ENCODE peak calls at places on chromosomes 1 and 21, in six cellular contexts. Z, L, B, J, R and Q are unnamed samples.
A peak's percentile ranks its signal among the peaks of the same experiment; 100 is the strongest.

GRCh38 chr1:56540467-56540866 is 38.9 kb downstream of the PLPP3 start:
- DNase-seq in Z (no peak), L (no peak), B (no peak), J (no peak), R (no peak), Q (no peak)

GRCh38 chr1:205279986-205280385 is 41.6 kb downstream of the NUAK2 start:
- DNase-seq in Z (no peak), L (no peak), B (no peak), J (no peak), R (no peak), Q (no peak)

GRCh38 chr1:170623171-170623570 is 40.8 kb upstream of the PRRX1 start:
- DNase-seq in Z (peak; percentile 96), L (peak; percentile 1), B (peak; percentile 63), J (peak; percentile 16), R (peak; percentile 89), Q (no peak)

GRCh38 chr1:113534875-113535274 is 144.6 kb downstream of the MAGI3 start:
- DNase-seq in Z (no peak), L (no peak), B (no peak), J (no peak), R (peak; percentile 49), Q (no peak)

GRCh38 chr1:39105841-39106765 is 80.0 kb downstream of the NDUFS5 start:
- DNase-seq in Z (no peak), L (peak; percentile 53), B (no peak), J (no peak), R (peak; percentile 55), Q (peak; percentile 52)

GRCh38 chr1:100866041-100866900 is 28.4 kb downstream of the EXTL2 start:
- DNase-seq in Z (peak; percentile 3), L (peak; percentile 53), B (peak; percentile 44), J (peak; percentile 15), R (peak; percentile 77), Q (peak; percentile 5)

GRCh38 chr1:166721145-166721544 is 118.1 kb upstream of the POGK start:
- DNase-seq in Z (no peak), L (peak; percentile 4), B (no peak), J (peak; percentile 10), R (no peak), Q (no peak)

GRCh38 chr1:6485140-6485936 is 6.1 kb downstream of the PLEKHG5 start:
- DNase-seq in Z (no peak), L (no peak), B (no peak), J (no peak), R (no peak), Q (peak; percentile 66)

GRCh38 chr21:31732538-31732864 is 583 bp upstream of the SCAF4 start:
- DNase-seq in Z (no peak), L (no peak), B (no peak), J (no peak), R (no peak), Q (no peak)

GRCh38 chr1:85244271-85245053 is 15.0 kb downstream of the C1orf52 start:
- DNase-seq in Z (peak; percentile 62), L (peak; percentile 53), B (no peak), J (no peak), R (peak; percentile 31), Q (no peak)

GRCh38 chr1:159177273-159177907 is 6.0 kb downstream of the CADM3 start:
- DNase-seq in Z (peak; percentile 56), L (peak; percentile 76), B (no peak), J (peak; percentile 21), R (peak; percentile 73), Q (peak; percentile 62)

GRCh38 chr1:9249263-9249533 is 14.6 kb downstream of the H6PD start:
- DNase-seq in Z (no peak), L (no peak), B (no peak), J (no peak), R (no peak), Q (no peak)

GRCh38 chr1:197129698-197130097 is 16.8 kb downstream of the ASPM start:
- DNase-seq in Z (no peak), L (no peak), B (no peak), J (no peak), R (no peak), Q (no peak)

GRCh38 chr1:213622365-213623087 is 365.2 kb upstream of the PROX1 start:
- DNase-seq in Z (no peak), L (peak; percentile 51), B (no peak), J (no peak), R (no peak), Q (no peak)

GRCh38 chr1:115188680-115189395 is 99.5 kb upstream of the TSPAN2 start:
- DNase-seq in Z (no peak), L (no peak), B (no peak), J (no peak), R (no peak), Q (no peak)

GRCh38 chr1:162310337-162310736 is 66.3 kb downstream of the SPATA46 start:
- DNase-seq in Z (no peak), L (peak; percentile 16), B (no peak), J (no peak), R (no peak), Q (no peak)

GRCh38 chr1:108819878-108820277 is 37.0 kb downstream of the AKNAD1 start:
- DNase-seq in Z (no peak), L (no peak), B (no peak), J (no peak), R (peak; percentile 24), Q (no peak)

GRCh38 chr1:36419158-36419557 is 21.4 kb upstream of the LSM10 start:
- DNase-seq in Z (no peak), L (no peak), B (no peak), J (no peak), R (no peak), Q (no peak)

GRCh38 chr1:210330279-210330866 is 1.7 kb downstream of the HHAT start:
- DNase-seq in Z (no peak), L (no peak), B (no peak), J (no peak), R (peak; percentile 40), Q (no peak)

GRCh38 chr1:23980725-23981063 is 567 bp upstream of the SRSF10 start:
- DNase-seq in Z (no peak), L (peak; percentile 88), B (no peak), J (peak; percentile 75), R (peak; percentile 22), Q (peak; percentile 69)

GRCh38 chr1:119587328-119587727 is 60.7 kb downstream of the ZNF697 start:
- DNase-seq in Z (peak; percentile 34), L (no peak), B (no peak), J (no peak), R (no peak), Q (no peak)

GRCh38 chr1:109770331-109771095 is 6.8 kb upstream of the EPS8L3 start:
- DNase-seq in Z (no peak), L (no peak), B (no peak), J (no peak), R (no peak), Q (no peak)

GRCh38 chr1:29563092-29563491 is 326.8 kb downstream of the PTPRU start:
- DNase-seq in Z (no peak), L (no peak), B (no peak), J (peak; percentile 22), R (no peak), Q (no peak)

GRCh38 chr1:22454476-22455056 is 2.9 kb downstream of the ZBTB40 start:
- DNase-seq in Z (no peak), L (no peak), B (no peak), J (no peak), R (no peak), Q (no peak)

GRCh38 chr1:22461100-22461499 is 9.4 kb downstream of the ZBTB40 start:
- DNase-seq in Z (no peak), L (no peak), B (no peak), J (no peak), R (no peak), Q (no peak)

GRCh38 chr1:22457356-22457755 is 5.7 kb downstream of the ZBTB40 start:
- DNase-seq in Z (no peak), L (no peak), B (no peak), J (no peak), R (peak; percentile 50), Q (no peak)

GRCh38 chr1:22461678-22462527 is 10.3 kb downstream of the ZBTB40 start:
- DNase-seq in Z (no peak), L (no peak), B (no peak), J (no peak), R (no peak), Q (no peak)

DNA sequence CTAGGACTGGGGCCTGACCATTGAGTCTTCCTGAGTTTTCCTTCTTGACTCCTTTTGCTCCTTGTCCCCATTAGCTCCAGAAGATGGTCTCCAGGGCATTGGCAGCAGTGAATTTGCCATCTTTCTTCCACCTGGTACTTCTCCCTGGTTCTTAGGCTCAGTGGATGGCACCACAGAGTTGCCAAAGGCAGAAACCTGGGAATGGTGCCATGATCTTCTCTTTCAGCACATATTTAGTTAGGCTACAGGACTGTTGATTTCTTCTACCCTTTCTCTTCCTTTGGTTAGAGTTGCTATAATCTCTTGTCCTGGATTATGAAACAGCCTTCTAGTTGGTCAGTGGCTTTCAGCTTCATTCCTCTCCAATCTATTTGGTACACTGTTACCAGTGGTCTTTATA is 6.2 kb downstream of the ZBTB40 start:
- DNase-seq in Z (no peak), L (no peak), B (no peak), J (no peak), R (no peak), Q (no peak)
- TF ChIP-seq CTCF in Z (no peak), L (no peak), B (no peak), J (no peak), R (no peak), Q (no peak)

GRCh38 chr1:171850951-171851350 is 9.7 kb downstream of the DNM3 start:
- DNase-seq in Z (no peak), L (no peak), B (no peak), J (no peak), R (no peak), Q (no peak)
- TF ChIP-seq CTCF in Z (no peak), L (no peak), B (no peak), J (no peak), R (no peak), Q (no peak)

GRCh38 chr21:28644762-28645161 is 347.9 kb downstream of the LTN1 start:
- DNase-seq in Z (peak; percentile 41), L (no peak), B (no peak), J (no peak), R (peak; percentile 64), Q (no peak)
- TF ChIP-seq CTCF in Z (peak; percentile 24), L (no peak), B (peak; percentile 7), J (no peak), R (peak; percentile 2), Q (no peak)

GRCh38 chr1:168687796-168688195 is 41.2 kb downstream of the DPT start:
- DNase-seq in Z (no peak), L (no peak), B (no peak), J (no peak), R (no peak), Q (no peak)
- TF ChIP-seq CTCF in Z (no peak), L (no peak), B (no peak), J (peak; percentile 24), R (no peak), Q (no peak)